ENCODE peak calls at places on chromosomes 4 and X, in eight cellular contexts. E is pancreas, C is body of pancreas, G is OCI-LY7, U is heart left ventricle, S is right lobe of liver, I is IMR-90, W is hepatocyte. Q is an unnamed sample. For H3K4me1, the result is how much of the 10 kb centered on the place peaks cover.

GRCh38 chr4:37892641-37893040 is 1.8 kb downstream of the TBC1D1 start:
- DNase-seq in W (no peak), C (no peak), G (peak), I (no peak), S (no peak), E (no peak), U (no peak), Q (no peak)

GRCh38 chrX:15758140-15758539 is 20.1 kb downstream of the CA5B start:
- DNase-seq in G (no peak), I (no peak), S (no peak), C (no peak), W (no peak), U (no peak), E (no peak), Q (no peak)

GRCh38 chr4:54439831-54440243 is 210.7 kb downstream of the PDGFRA start:
- DNase-seq in S (peak), W (no peak), U (peak), E (no peak), G (peak), C (no peak), I (peak), Q (peak)

GRCh38 chr4:87465739-87466366 is 43.5 kb downstream of the NUDT9 start:
- DNase-seq in U (no peak), C (no peak), E (no peak), W (peak), G (peak), I (peak), S (no peak), Q (peak)

GRCh38 chrX:69158166-69159040 is 6.8 kb downstream of the PJA1 start:
- DNase-seq in G (peak), W (peak), I (peak), C (peak), U (peak), S (peak), E (peak), Q (peak)

GRCh38 chr4:183905081-183905592 is at the start of gene STOX2:
- DNase-seq in E (peak), C (peak), S (peak), W (peak), I (peak), G (no peak), U (peak), Q (peak)

GRCh38 chr4:122836941-122837340 is 10.3 kb downstream of the FGF2 start:
- DNase-seq in G (no peak), W (no peak), C (no peak), E (no peak), S (no peak), U (no peak), I (peak), Q (no peak)

GRCh38 chr4:80216100-80216761 is 18.9 kb downstream of the PRDM8 start:
- DNase-seq in I (no peak), C (no peak), S (no peak), W (no peak), G (no peak), U (no peak), E (no peak), Q (no peak)

GRCh38 chrX:47751670-47752069 is 85.0 kb upstream of the ZNF81 start:
- DNase-seq in U (no peak), G (peak), C (peak), I (no peak), S (peak), E (peak), W (peak), Q (peak)

GRCh38 chr4:93396274-93396673 is 432.3 kb upstream of the ATOH1 start:
- DNase-seq in I (peak), W (no peak), U (no peak), C (no peak), G (no peak), S (no peak), E (no peak), Q (no peak)

GRCh38 chrX:120575379-120576114 is 14.8 kb upstream of the CUL4B start:
- DNase-seq in I (no peak), U (no peak), W (no peak), E (no peak), S (no peak), G (no peak), C (no peak), Q (no peak)

GRCh38 chrX:130173190-130173895 is 1.6 kb downstream of the RAB33A start:
- DNase-seq in C (no peak), I (peak), G (peak), E (no peak), U (peak), S (no peak), W (no peak), Q (no peak)

GRCh38 chr4:159158989-159159388 is 56.1 kb downstream of the RAPGEF2 start:
- DNase-seq in C (no peak), U (no peak), G (no peak), I (no peak), E (no peak), W (no peak), S (no peak), Q (no peak)

GRCh38 chr4:95248713-95249401 is 299.9 kb downstream of the UNC5C start:
- DNase-seq in U (no peak), W (peak), S (no peak), C (no peak), I (no peak), E (no peak), G (no peak), Q (no peak)

GRCh38 chr4:47562297-47562696 is 77.2 kb downstream of the ATP10D start:
- DNase-seq in C (no peak), G (no peak), E (no peak), U (no peak), S (no peak), W (no peak), I (no peak), Q (no peak)

GRCh38 chrX:117743469-117744251 is 372.9 kb downstream of the KLHL13 start:
- DNase-seq in I (peak), G (peak), E (peak), W (peak), U (no peak), S (peak), C (peak), Q (peak)

GRCh38 chr4:107318078-107318477 is 282.0 kb upstream of the DKK2 start:
- DNase-seq in W (no peak), I (no peak), U (no peak), S (no peak), C (no peak), E (no peak), G (no peak), Q (no peak)

GRCh38 chrX:119455264-119455663 is 13.0 kb upstream of the SLC25A5 start:
- DNase-seq in U (no peak), S (no peak), C (no peak), W (peak), I (peak), E (no peak), G (no peak), Q (no peak)

GRCh38 chrX:103664363-103664762 is 22.1 kb downstream of the MORF4L2 start:
- DNase-seq in S (no peak), I (no peak), C (no peak), U (no peak), E (peak), W (no peak), G (no peak), Q (no peak)

GRCh38 chr4:133969202-133969873 is 232.3 kb downstream of the PABPC4L start:
- DNase-seq in I (peak), W (peak), G (no peak), U (peak), E (no peak), S (no peak), C (no peak), Q (peak)

GRCh38 chr4:101944649-101945048 is 154.1 kb downstream of the BANK1 start:
- DNase-seq in C (no peak), W (no peak), I (peak), S (no peak), G (no peak), U (no peak), E (no peak), Q (no peak)

GRCh38 chr4:185840201-185840600 is 28.2 kb upstream of the SORBS2 start:
- DNase-seq in G (no peak), E (no peak), I (peak), C (no peak), U (no peak), W (no peak), S (no peak), Q (no peak)

GRCh38 chr4:141783770-141784169 is 147.4 kb downstream of the IL15 start:
- DNase-seq in I (no peak), S (no peak), U (no peak), W (no peak), G (no peak), E (no peak), C (no peak), Q (no peak)

GRCh38 chr4:172819353-172819752 is 349.3 kb upstream of the GALNT7 start:
- DNase-seq in C (no peak), I (no peak), U (no peak), E (no peak), S (no peak), W (peak), G (no peak), Q (no peak)

GRCh38 chr4:185395255-185395955 is at the start of gene LRP2BP:
- DNase-seq in G (peak), C (no peak), U (no peak), E (no peak), W (no peak), I (no peak), S (no peak), Q (no peak)

GRCh38 chrX:125322431-125322830 is 2.8 kb downstream of the TEX13C start:
- DNase-seq in I (no peak), E (no peak), S (no peak), U (no peak), G (no peak), W (no peak), C (no peak), Q (no peak)

GRCh38 chrX:147376601-147377387 is 534.9 kb upstream of the FMR1 start:
- DNase-seq in G (peak), S (no peak), E (peak), C (peak), U (no peak), I (no peak), W (no peak), Q (no peak)

GRCh38 chr4:21097026-21097425 is 396.8 kb downstream of the PACRGL start:
- DNase-seq in S (no peak), W (no peak), U (no peak), I (no peak), G (no peak), E (no peak), C (no peak), Q (no peak)

GRCh38 chrX:115147220-115147619 is 42.0 kb upstream of the RBMXL3 start:
- DNase-seq in C (no peak), S (no peak), W (no peak), G (no peak), U (no peak), E (no peak), I (peak), Q (no peak)

GRCh38 chr4:189823611-189824010 is 117.1 kb upstream of the FRG1 start:
- DNase-seq in G (no peak), E (no peak), U (no peak), C (no peak), W (no peak), I (no peak), S (no peak), Q (no peak)

GRCh38 chrX:50606300-50606950 is 135.8 kb upstream of the DGKK start:
- DNase-seq in C (no peak), S (no peak), U (no peak), G (no peak), E (no peak), W (no peak), I (no peak), Q (no peak)

GRCh38 chrX:69038826-69039225 is 126.4 kb downstream of the PJA1 start:
- DNase-seq in W (no peak), I (no peak), U (no peak), E (no peak), G (no peak), S (no peak), C (no peak), Q (no peak)

GRCh38 chr4:112127048-112127637 is 18.1 kb upstream of the FAM241A start:
- DNase-seq in I (peak), W (no peak), S (no peak), C (no peak), E (no peak), G (no peak), U (no peak), Q (no peak)

GRCh38 chr4:120432451-120432850 is 365.8 kb upstream of the MAD2L1 start:
- DNase-seq in S (no peak), C (no peak), W (no peak), I (no peak), U (no peak), G (no peak), E (no peak), Q (no peak)

GRCh38 chrX:110667706-110668105 is 127.9 kb downstream of the CHRDL1 start:
- DNase-seq in W (peak), E (no peak), I (no peak), C (no peak), S (no peak), U (no peak), G (no peak), Q (no peak)
- H3K4me1 ChIP-seq in W (under half), E (under half), I (under half), C (under half), S (under half), U (under half), G (under half), Q (under half)

GRCh38 chr4:24705016-24705753 is 90.2 kb upstream of the SOD3 start:
- DNase-seq in E (no peak), G (no peak), C (no peak), W (no peak), I (no peak), S (no peak), U (no peak), Q (no peak)

GRCh38 chr4:24701683-24702082 is 93.7 kb upstream of the SOD3 start:
- DNase-seq in C (no peak), I (no peak), G (no peak), S (no peak), U (no peak), E (no peak), W (no peak), Q (no peak)

GRCh38 chr4:24704152-24704551 is 91.2 kb upstream of the SOD3 start:
- DNase-seq in I (no peak), C (no peak), U (no peak), E (no peak), S (no peak), G (no peak), W (no peak), Q (no peak)

GRCh38 chr4:24702266-24702665 is 93.1 kb upstream of the SOD3 start:
- DNase-seq in C (no peak), W (no peak), E (no peak), I (no peak), G (no peak), S (no peak), U (no peak), Q (no peak)

DNA sequence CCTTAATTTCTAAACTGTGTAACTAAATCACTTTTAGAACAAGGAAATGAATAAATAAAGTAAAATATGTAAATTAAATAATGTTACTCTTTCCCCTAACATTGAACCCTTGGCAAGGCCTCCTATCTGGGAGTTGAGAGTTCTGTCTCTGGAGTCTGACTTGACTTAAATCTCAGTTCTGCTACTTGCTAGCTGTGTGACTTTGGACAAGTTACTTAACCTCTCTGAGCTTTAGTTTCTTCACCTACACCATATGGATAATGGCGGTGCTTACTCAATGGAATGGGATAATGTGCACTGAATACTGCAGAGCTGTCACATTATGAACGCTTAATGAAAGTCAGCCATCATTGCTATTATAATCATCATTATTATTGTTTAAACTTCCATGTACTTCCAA is 92.1 kb upstream of the SOD3 start:
- DNase-seq in U (no peak), W (no peak), G (no peak), I (no peak), E (no peak), S (no peak), C (no peak), Q (no peak)
- H3K4me3 ChIP-seq in U (no peak), W (no peak), G (no peak), I (no peak), E (no peak), S (no peak), C (no peak), Q (no peak)

GRCh38 chr4:147839651-147840050 is 107.8 kb downstream of the ARHGAP10 start:
- DNase-seq in E (no peak), W (no peak), S (no peak), I (no peak), C (no peak), U (no peak), G (no peak), Q (no peak)
- H3K4me1 ChIP-seq in E (under half), W (under half), S (under half), I (under half), C (under half), U (half or more), G (under half), Q (under half)

GRCh38 chrX:23784487-23785301 is 1.7 kb downstream of the SAT1 start:
- DNase-seq in W (peak), E (no peak), U (no peak), S (no peak), G (peak), C (no peak), I (peak), Q (no peak)
- H3K4me3 ChIP-seq in W (peak), E (peak), U (peak), S (peak), G (peak), C (no peak), I (peak), Q (no peak)

DNA sequence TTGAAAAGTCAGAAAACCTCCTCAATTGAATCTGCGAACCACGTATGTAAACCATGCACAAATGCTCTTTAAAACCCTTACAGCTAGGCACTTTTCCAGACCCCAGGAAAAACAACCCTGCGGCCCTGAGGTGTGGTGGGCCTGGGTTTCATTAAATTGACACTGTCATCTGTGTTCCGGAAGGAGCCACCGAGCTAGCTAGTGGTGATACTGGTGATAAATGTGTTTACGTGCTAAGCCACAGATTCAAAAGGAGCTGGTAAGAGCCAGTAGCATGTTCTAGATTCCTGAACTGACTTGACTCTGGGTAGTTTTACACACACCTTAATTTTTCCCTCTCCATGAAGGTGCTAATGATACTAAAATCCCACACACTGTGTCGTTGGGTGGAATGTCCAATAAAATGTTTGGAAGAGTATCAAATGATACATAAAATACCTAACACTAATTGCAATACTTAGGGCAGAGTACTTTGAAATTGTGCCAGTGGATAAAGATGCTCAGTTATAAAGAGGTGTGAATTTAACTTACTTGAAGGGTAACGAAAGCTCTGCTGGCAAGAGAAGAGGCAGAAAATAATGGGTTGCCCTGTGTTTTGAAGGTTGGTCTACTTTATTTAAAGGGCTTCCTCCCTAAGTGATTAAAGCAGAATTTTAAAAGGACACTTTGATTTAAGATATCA is 8.5 kb downstream of the SMS start:
- DNase-seq in U (no peak), W (no peak), G (no peak), C (no peak), S (no peak), I (no peak), E (no peak), Q (peak)
- H3K4me1 ChIP-seq in U (under half), W (under half), G (under half), C (under half), S (under half), I (under half), E (under half), Q (under half)

GRCh38 chrX:40735318-40736169 is at the start of gene MED14:
- DNase-seq in W (peak), I (peak), U (peak), E (peak), S (peak), C (peak), G (peak), Q (peak)

GRCh38 chrX:40729923-40730584 is 5.3 kb downstream of the MED14 start:
- DNase-seq in G (no peak), E (no peak), I (no peak), C (no peak), S (no peak), U (no peak), W (peak), Q (no peak)

GRCh38 chrX:40734956-40735317 is 405 bp downstream of the MED14 start:
- DNase-seq in C (peak), E (no peak), W (peak), U (peak), G (peak), I (no peak), S (peak), Q (no peak)

GRCh38 chrX:40736170-40736505 is 796 bp upstream of the MED14 start:
- DNase-seq in U (no peak), S (no peak), C (no peak), I (no peak), W (no peak), G (peak), E (no peak), Q (no peak)

GRCh38 chrX:40733691-40734090 is 1.7 kb downstream of the MED14 start:
- DNase-seq in U (no peak), C (no peak), W (no peak), E (no peak), S (no peak), G (no peak), I (no peak), Q (no peak)
- H3K4me3 ChIP-seq in U (peak), C (no peak), W (peak), E (no peak), S (no peak), G (peak), I (peak), Q (peak)

GRCh38 chr4:153595894-153596601 is 88.0 kb upstream of the TLR2 start:
- DNase-seq in G (no peak), W (peak), U (no peak), C (no peak), S (no peak), I (no peak), E (no peak), Q (no peak)
- H3K4me1 ChIP-seq in G (under half), W (under half), U (under half), C (under half), S (under half), I (under half), E (under half), Q (under half)

GRCh38 chr4:186844059-186844681 is 120.5 kb upstream of the FAT1 start:
- DNase-seq in S (no peak), G (no peak), C (peak), W (peak), I (peak), E (no peak), U (no peak), Q (no peak)
- H3K4me3 ChIP-seq in S (no peak), G (no peak), C (no peak), W (no peak), I (peak), E (peak), U (peak), Q (no peak)